ENCODE peak calls at places on chromosomes 12 and 14, in six cellular contexts. H is neuronal stem cell; I is mesenchymal stem cell; B is BJ; J is AG04450; P is CD8-positive, alpha-beta T cell. L is an unnamed sample.

GRCh38 chr12:88698471-88698870 is 118.2 kb upstream of the KITLG start:
- DNase-seq in H (no peak), I (no peak), B (no peak), J (no peak), P (no peak), L (no peak)

GRCh38 chr14:22106700-22107697 is 433.4 kb upstream of the OR4E1 start:
- DNase-seq in H (no peak), I (no peak), B (no peak), J (no peak), P (no peak), L (no peak)

GRCh38 chr14:54317396-54317795 is 79.4 kb upstream of the CDKN3 start:
- DNase-seq in H (no peak), I (no peak), B (no peak), J (no peak), P (no peak), L (no peak)

GRCh38 chr12:111180830-111181726 is 187.8 kb downstream of the PHETA1 start:
- DNase-seq in H (no peak), I (no peak), B (no peak), J (no peak), P (no peak), L (no peak)

GRCh38 chr14:64831419-64831818 is 48.3 kb downstream of the SPTB start:
- DNase-seq in H (no peak), I (no peak), B (no peak), J (no peak), P (no peak), L (no peak)

GRCh38 chr12:66647034-66647691 is 31.7 kb downstream of the GRIP1 start:
- DNase-seq in H (no peak), I (peak), B (peak), J (peak), P (no peak), L (no peak)

GRCh38 chr12:24278832-24279231 is 329.4 kb upstream of the SOX5 start:
- DNase-seq in H (no peak), I (no peak), B (no peak), J (no peak), P (no peak), L (no peak)

GRCh38 chr12:55720071-55720564 is at the start of gene RDH5:
- DNase-seq in H (no peak), I (no peak), B (no peak), J (no peak), P (no peak), L (no peak)

GRCh38 chr12:80625901-80626300 is 81.5 kb upstream of the MYF6 start:
- DNase-seq in H (no peak), I (no peak), B (no peak), J (no peak), P (no peak), L (no peak)

GRCh38 chr12:132354982-132355680 is 25.7 kb upstream of the GALNT9 start:
- DNase-seq in H (no peak), I (no peak), B (no peak), J (no peak), P (no peak), L (no peak)

GRCh38 chr12:24530689-24531088 is 418.2 kb downstream of the BCAT1 start:
- DNase-seq in H (no peak), I (no peak), B (no peak), J (no peak), P (no peak), L (no peak)

GRCh38 chr12:129372876-129373275 is 519.6 kb downstream of the GLT1D1 start:
- DNase-seq in H (no peak), I (no peak), B (no peak), J (no peak), P (no peak), L (no peak)

GRCh38 chr14:99737956-99738667 is 54.0 kb downstream of the CYP46A1 start:
- DNase-seq in H (no peak), I (no peak), B (no peak), J (no peak), P (no peak), L (no peak)

GRCh38 chr12:69338120-69338859 is 9.9 kb upstream of the LYZ start:
- DNase-seq in H (no peak), I (no peak), B (no peak), J (no peak), P (no peak), L (no peak)

GRCh38 chr14:100988011-100988410 is 84.5 kb upstream of the RTL1 start:
- DNase-seq in H (no peak), I (no peak), B (no peak), J (no peak), P (no peak), L (no peak)

GRCh38 chr12:93591137-93591868 is 18.8 kb downstream of the SOCS2 start:
- DNase-seq in H (no peak), I (peak), B (peak), J (peak), P (peak), L (peak)

GRCh38 chr14:61562321-61563161 is 132.8 kb upstream of the HIF1A start:
- DNase-seq in H (no peak), I (peak), B (peak), J (peak), P (no peak), L (no peak)

GRCh38 chr14:63896278-63896720 is 43.5 kb downstream of the SYNE2 start:
- DNase-seq in H (no peak), I (peak), B (peak), J (no peak), P (no peak), L (no peak)

GRCh38 chr14:30957813-30958370 is 67.6 kb upstream of the AP4S1 start:
- DNase-seq in H (no peak), I (no peak), B (no peak), J (no peak), P (no peak), L (no peak)

GRCh38 chr12:95802482-95803264 is 12.1 kb upstream of the NTN4 start:
- DNase-seq in H (no peak), I (peak), B (peak), J (peak), P (no peak), L (no peak)

DNA sequence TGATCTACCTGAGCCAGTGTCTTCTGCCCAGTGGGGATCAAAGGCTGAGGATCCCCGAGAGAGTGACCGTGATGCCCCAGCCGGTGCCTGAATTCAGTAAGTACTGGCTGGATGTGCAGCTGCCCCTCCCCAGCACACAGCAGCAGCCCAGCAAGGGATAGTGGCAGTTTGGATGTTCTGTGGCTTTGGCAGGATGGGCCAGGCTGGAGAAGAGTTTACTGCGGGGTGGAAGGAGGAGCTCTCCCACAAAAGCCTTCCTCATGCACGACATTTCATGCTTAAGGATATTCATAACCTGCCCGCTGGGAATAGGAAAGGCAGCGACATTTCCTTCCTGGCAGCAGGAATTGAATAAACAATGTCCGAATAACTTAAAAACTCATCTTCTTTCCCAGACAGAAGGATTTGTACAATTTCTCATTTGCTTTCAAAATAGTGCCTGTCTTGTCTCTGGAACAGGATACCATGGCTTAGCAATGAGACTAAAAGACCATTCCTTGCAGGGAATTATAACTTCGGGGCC is 135.6 kb upstream of the PRMT8 start:
- DNase-seq in H (no peak), I (no peak), B (no peak), J (no peak), P (no peak), L (no peak)
- H3K4me3 ChIP-seq in H (no peak), I (no peak), B (no peak), J (no peak), P (no peak), L (no peak)

GRCh38 chr12:18130855-18131254 is 40.9 kb upstream of the RERGL start:
- DNase-seq in H (no peak), I (no peak), B (no peak), J (no peak), P (no peak), L (no peak)

GRCh38 chr12:18139989-18140596 is 50.1 kb upstream of the RERGL start:
- DNase-seq in H (peak), I (peak), B (no peak), J (no peak), P (no peak), L (peak)

GRCh38 chr12:18139254-18139653 is 49.3 kb upstream of the RERGL start:
- DNase-seq in H (no peak), I (no peak), B (no peak), J (no peak), P (no peak), L (no peak)

GRCh38 chr12:18135509-18135908 is 45.5 kb upstream of the RERGL start:
- DNase-seq in H (no peak), I (no peak), B (no peak), J (no peak), P (no peak), L (no peak)

GRCh38 chr12:18135086-18135485 is 45.1 kb upstream of the RERGL start:
- DNase-seq in H (no peak), I (no peak), B (no peak), J (no peak), P (no peak), L (no peak)
- H3K4me3 ChIP-seq in H (no peak), I (no peak), B (no peak), J (no peak), P (no peak), L (no peak)

DNA sequence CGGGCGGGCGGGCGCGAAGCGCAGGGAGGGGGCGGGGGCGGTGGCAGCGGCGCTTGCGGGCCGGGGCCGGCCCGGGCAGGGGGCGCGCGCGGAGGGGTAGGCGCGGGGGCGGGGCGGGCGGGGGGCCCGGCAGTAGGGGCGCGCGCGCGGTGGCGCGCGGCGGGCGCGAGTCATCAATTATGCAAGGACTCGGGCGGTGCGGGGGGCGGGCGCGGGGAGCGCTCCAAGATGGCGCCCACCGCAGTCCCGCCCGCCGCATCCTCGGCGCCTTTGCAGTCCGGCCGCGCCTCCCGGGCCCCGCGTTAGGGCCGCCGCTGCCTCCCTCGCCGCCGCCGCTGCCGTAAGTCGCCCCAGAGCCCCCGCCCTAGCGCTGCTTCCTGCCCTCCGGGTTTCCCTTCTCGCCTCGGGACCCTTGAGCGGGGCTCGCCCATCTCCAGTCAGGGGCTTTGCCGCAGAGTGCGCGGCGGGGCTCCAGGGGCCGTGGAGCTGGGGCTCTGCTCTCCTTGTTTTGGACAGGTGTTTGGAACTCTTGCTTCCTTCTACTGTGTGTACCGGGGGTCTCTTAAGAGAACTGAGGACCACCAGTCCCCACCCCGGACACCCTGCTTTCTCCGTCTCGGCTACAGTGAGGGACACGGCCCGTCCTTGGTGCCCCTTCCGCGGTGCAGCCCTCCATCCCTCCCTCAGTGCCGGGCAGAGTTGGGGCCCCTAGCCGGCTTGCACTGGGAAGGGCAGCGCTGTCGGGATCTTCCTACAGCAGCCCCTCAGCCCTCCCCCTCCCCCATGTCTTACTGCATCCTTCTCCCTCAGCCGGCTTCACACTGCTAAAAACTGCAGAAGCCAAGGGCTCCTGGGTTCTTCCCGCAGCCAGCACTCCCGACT is at the start of gene SCN8A:
- DNase-seq in H (peak), I (peak), B (no peak), J (no peak), P (peak), L (peak)
- H3K4me3 ChIP-seq in H (peak), I (peak), B (peak), J (peak), P (peak), L (peak)

GRCh38 chr12:112409906-112410244 is 470 bp upstream of the RPL6 start:
- DNase-seq in H (no peak), I (no peak), B (no peak), J (no peak), P (no peak), L (no peak)
- H3K4me3 ChIP-seq in H (no peak), I (no peak), B (no peak), J (no peak), P (no peak), L (no peak)

DNA sequence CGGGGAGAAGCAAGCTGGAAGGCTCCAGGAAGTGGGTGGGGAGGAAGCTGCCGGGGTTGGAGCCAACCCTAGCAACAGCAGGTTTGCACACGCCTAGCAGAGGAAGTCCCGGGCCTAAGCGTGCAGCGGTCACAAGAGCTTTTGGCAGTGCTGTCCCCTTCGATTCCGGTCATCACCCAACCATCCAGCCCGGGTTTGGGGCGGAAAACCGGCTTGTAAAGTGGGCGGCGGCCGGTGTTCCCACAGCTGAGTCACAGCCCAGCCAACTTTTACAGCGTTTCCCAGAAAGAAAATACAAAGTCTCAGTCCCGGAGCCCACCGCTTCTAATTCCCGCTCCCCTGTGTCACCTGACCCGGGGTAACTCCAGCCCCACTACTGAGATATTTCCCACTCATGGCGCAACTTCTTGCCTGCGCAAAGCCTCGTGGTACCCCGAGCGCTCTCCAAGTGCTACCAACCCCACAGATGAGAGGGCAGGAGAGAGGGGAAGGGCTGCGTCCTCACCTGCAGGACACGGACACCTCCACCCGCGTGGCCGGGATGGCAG is 385 bp downstream of the CPNE8 start:
- DNase-seq in H (peak), I (peak), B (peak), J (no peak), P (peak), L (peak)
- H3K4me3 ChIP-seq in H (peak), I (peak), B (peak), J (no peak), P (peak), L (peak)

GRCh38 chr14:24481622-24482324 is 26.3 kb downstream of the CMA1 start:
- DNase-seq in H (peak), I (no peak), B (no peak), J (no peak), P (peak), L (peak)
- H3K4me3 ChIP-seq in H (no peak), I (peak), B (no peak), J (no peak), P (no peak), L (no peak)

GRCh38 chr14:35123388-35123703 is 994 bp downstream of the PRORP start:
- DNase-seq in H (no peak), I (no peak), B (no peak), J (no peak), P (no peak), L (no peak)

GRCh38 chr14:35121026-35121886 is 534 bp downstream of the PPP2R3C start:
- DNase-seq in H (no peak), I (peak), B (no peak), J (no peak), P (no peak), L (no peak)

GRCh38 chr14:35121887-35122695 is at the start of the genes PPP2R3C and PRORP:
- DNase-seq in H (peak), I (peak), B (peak), J (peak), P (peak), L (peak)

GRCh38 chr14:35122696-35123387 is 490 bp downstream of the PRORP start:
- DNase-seq in H (no peak), I (peak), B (no peak), J (peak), P (no peak), L (peak)

DNA sequence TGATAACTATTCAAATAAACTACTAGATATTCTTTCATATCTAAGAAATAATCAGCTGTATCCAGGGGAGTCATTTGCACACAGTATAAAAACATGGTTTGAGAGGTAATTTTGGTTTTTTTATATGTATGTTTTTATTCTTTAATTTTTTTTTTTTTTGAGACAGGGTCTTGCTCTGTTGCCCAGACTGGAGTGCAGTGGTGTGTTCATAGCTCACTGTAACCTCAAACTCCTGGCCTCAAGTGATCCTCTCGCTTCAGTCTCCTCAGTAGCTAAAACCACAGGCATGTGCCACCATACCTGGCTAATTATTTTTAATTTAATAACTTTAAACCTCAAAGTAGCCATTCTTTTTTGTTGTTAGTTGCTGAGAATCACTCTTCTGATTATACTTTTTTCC is 1.8 kb downstream of the PRORP start:
- DNase-seq in H (no peak), I (no peak), B (no peak), J (no peak), P (no peak), L (no peak)
- H3K4me3 ChIP-seq in H (no peak), I (no peak), B (no peak), J (no peak), P (no peak), L (no peak)

DNA sequence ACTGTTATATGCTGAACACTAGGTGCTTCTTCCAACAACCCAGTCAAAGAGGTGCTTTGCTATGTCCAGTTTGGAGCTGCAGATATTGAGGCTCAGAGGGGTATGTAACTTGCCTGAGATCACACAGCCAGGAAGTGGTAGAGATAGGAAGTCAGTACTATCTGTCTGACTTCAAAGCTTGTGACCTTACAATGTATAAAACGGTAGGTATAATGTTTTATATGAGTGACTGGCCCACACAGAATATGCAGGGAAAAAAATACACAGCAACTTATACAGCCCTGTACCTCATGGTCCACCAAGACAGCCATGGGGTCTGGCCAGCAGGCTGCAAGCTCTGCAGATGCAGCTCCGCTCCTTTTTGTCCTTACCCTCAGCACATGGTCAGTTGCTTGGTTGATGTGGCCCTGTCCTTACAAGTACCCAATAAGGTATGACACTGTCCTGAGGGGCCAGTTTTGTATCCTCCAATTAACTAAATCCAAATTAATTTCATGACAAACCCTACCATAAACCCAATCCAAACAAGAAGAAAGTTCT is 3.9 kb upstream of the KRT4 start:
- DNase-seq in H (no peak), I (no peak), B (no peak), J (no peak), P (no peak), L (no peak)
- H3K4me3 ChIP-seq in H (no peak), I (no peak), B (no peak), J (no peak), P (no peak), L (no peak)

DNA sequence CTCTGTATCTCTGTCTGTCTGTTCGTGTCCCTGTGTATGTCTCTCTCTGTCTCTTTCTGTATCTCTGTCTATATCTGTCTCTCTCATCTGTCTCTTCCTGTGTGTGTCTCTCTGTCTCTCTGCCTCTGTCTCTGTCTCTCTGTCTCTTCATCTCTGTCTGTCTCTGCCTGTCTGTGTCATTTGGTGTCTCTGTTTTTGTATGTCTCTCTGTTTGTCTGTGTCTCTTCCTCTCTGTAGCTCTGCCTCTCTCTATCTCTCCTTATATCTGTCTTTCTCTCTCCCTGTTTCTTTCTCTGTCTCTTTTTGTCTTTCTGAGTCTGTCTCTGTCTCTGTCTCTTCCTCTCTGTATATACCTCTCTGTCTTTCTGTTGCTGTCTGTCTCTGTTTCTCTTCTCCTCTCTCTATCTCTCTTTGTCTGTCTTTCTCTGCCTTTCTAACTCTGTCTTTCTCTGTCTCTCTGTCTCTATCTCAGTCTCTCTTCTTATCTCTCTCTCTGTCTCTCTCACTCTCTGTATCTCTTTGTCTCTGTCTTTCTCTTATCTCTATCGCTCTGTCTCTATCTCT is 50.2 kb downstream of the TMEM121 start:
- DNase-seq in H (no peak), I (no peak), B (no peak), J (no peak), P (no peak), L (no peak)
- H3K4me3 ChIP-seq in H (no peak), I (no peak), B (no peak), J (no peak), P (no peak), L (no peak)

DNA sequence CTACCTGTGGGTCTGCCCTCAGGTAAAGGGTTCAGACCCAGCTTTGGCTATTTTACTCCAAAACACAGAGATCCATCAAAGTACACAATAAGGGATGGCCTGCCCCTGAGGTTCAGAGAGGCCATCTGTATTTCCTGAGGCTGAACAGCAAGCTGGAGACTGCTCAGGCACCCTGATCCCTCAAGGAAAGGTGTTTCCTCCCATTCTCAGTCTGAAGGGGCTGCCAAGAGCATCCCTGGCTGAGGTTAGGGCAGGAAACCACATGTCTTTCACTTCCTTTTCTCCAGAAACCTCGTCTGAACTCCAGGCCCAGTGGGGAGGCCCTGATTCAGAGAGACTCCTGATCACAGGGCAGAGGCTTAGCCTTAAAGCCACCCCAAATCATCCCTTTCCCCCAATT is 1.5 kb downstream of the RILPL1 start:
- DNase-seq in H (no peak), I (peak), B (no peak), J (no peak), P (no peak), L (no peak)
- H3K4me3 ChIP-seq in H (no peak), I (no peak), B (peak), J (peak), P (no peak), L (no peak)